ENCODE peak calls at places on chromosomes 7 and 10, in six cellular contexts. U is cardiac muscle cell, D is nephron progenitor cell, T is heart left ventricle, G is HFFc6, Z is HCT116. I is an unnamed sample.

GRCh38 chr10:86362129-86362527 is 4.5 kb downstream of the GRID1 start:
- DNase-seq in U (no peak), D (no peak), T (no peak), G (no peak), Z (no peak), I (no peak)

GRCh38 chr7:41702635-41703371 is at the start of gene INHBA:
- DNase-seq in U (no peak), D (no peak), T (no peak), G (peak; percentile 70), Z (no peak), I (no peak)

GRCh38 chr7:99752354-99752753 is 17.4 kb upstream of the CYP3A7 start:
- DNase-seq in U (no peak), D (no peak), T (no peak), G (no peak), Z (no peak), I (no peak)

GRCh38 chr7:140242057-140243031 is 65.6 kb upstream of the KDM7A start:
- DNase-seq in U (no peak), D (no peak), T (peak; percentile 50), G (no peak), Z (no peak), I (no peak)

GRCh38 chr10:6795571-6795970 is 215.5 kb upstream of the PRKCQ start:
- DNase-seq in U (no peak), D (no peak), T (no peak), G (no peak), Z (no peak), I (no peak)

GRCh38 chr7:130903358-130903974 is 169.5 kb upstream of the KLF14 start:
- DNase-seq in U (no peak), D (no peak), T (no peak), G (peak; percentile 95), Z (no peak), I (no peak)

GRCh38 chr10:29210469-29210868 is 78.4 kb upstream of the LYZL1 start:
- DNase-seq in U (no peak), D (no peak), T (no peak), G (no peak), Z (no peak), I (no peak)

GRCh38 chr7:155848691-155849690 is 36.7 kb upstream of the SHH start:
- DNase-seq in U (no peak), D (no peak), T (no peak), G (no peak), Z (no peak), I (no peak)

GRCh38 chr7:19674266-19674960 is 34.4 kb downstream of the POLR1F start:
- DNase-seq in U (no peak), D (no peak), T (no peak), G (no peak), Z (no peak), I (no peak)

GRCh38 chr10:22426653-22427052 is 81.4 kb downstream of the SPAG6 start:
- DNase-seq in U (no peak), D (no peak), T (no peak), G (no peak), Z (no peak), I (no peak)

GRCh38 chr7:1302936-1303335 is 70.3 kb downstream of the UNCX start:
- DNase-seq in U (no peak), D (no peak), T (peak; percentile 11), G (no peak), Z (no peak), I (no peak)

GRCh38 chr10:110398419-110399162 is 93.9 kb upstream of the SMNDC1 start:
- DNase-seq in U (no peak), D (peak; percentile 49), T (no peak), G (peak; percentile 97), Z (peak; percentile 99), I (no peak)

GRCh38 chr10:91856637-91857036 is 52.6 kb downstream of the FGFBP3 start:
- DNase-seq in U (peak; percentile 55), D (no peak), T (no peak), G (no peak), Z (peak; percentile 3), I (no peak)

GRCh38 chr7:101243786-101244384 is 996 bp downstream of the FIS1 start:
- DNase-seq in U (no peak), D (no peak), T (no peak), G (no peak), Z (no peak), I (no peak)

GRCh38 chr7:70569335-70569819 is 562.6 kb upstream of the GALNT17 start:
- DNase-seq in U (peak; percentile 50), D (no peak), T (no peak), G (no peak), Z (no peak), I (no peak)

DNA sequence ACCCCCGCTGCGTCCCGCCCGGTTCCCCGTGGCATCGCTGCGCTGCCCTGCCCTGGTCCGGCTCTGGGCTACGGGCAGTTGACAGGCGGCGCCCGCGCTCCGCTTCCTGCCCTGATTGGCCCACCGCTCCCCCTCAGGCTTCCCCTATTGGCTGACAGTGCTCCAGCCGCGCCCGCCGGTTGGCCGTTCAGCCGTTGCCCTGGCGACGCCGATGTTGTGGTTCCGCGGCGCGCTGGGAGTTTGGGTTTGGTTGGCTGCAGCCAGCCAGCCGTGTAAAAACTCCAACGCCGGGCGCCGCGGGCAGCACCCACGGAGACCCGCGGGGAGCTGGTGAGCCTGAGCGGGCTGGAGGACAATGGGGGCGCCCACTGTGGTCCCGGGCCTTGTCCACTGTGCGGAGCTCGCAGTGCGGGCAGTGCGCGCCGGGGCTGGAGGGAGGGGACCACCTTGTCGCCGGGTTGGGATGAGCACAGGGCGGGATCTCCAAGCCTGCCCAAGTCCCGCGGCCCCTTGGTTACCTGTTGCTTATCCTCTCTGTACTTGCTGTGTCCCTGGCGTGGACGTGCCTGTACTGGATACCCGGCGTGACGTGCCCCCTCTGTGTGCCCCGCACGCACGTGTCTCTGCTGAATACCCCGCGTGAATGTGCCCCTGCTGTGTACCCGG is at the start of gene C7orf57:
- DNase-seq in U (peak; percentile 94), D (peak; percentile 95), T (peak; percentile 94), G (peak; percentile 86), Z (peak; percentile 26), I (peak; percentile 90)
- TF ChIP-seq CTCF in U (no peak), D (no peak), T (peak; percentile 44), G (peak; percentile 24), Z (no peak), I (no peak)

DNA sequence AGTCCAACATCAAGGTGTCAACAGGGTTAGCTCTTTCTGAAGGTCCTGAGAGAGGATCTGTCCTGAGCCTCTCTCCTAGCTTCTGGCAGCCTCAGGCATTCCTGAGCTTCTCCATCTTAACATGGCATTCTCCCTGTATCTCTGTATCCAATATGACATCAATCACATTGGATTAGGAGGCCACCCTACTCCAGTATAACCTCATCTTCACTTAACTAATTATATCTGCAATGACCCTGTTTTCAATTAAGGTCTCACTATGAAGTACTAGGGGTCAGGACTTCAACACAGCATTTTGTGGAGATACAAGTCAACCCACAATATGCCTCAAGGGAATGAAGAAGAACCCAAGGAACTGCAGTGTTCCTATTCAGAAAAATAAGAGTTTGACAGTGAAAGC is 133.8 kb downstream of the RELN start:
- DNase-seq in U (no peak), D (no peak), T (no peak), G (no peak), Z (no peak), I (no peak)
- TF ChIP-seq CTCF in U (no peak), D (no peak), T (no peak), G (no peak), Z (no peak), I (no peak)

DNA sequence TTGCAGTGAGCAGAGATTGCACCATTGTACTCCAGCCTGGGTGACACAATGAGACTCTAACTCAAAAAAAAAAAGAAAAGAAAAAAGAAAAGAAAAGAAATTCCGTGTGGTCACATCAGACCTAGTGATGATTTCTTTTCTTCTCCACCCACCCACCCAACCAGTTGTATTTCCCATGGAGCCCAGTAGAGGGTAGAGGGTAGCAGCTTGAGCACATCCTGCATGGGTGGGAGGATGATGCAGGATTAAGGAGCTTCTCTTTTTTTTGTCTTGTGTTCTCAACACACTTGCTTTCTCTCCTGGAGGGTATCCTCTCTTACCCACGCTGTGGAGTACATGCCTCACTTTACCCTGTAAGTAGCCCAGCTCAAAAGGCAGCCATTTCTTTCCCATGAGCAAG is 118.6 kb upstream of the CARD11 start:
- DNase-seq in U (no peak), D (no peak), T (no peak), G (no peak), Z (no peak), I (no peak)
- TF ChIP-seq CTCF in U (peak; percentile 37), D (no peak), T (no peak), G (no peak), Z (no peak), I (no peak)

GRCh38 chr10:75593690-75594556 is 162.5 kb downstream of the LRMDA start:
- DNase-seq in U (no peak), D (peak; percentile 43), T (no peak), G (no peak), Z (no peak), I (no peak)
- TF ChIP-seq CTCF in U (no peak), D (peak; percentile 62), T (no peak), G (no peak), Z (peak; percentile 6), I (peak; percentile 58)

GRCh38 chr10:96789571-96790108 is 42.5 kb upstream of the LCOR start:
- DNase-seq in U (no peak), D (no peak), T (peak; percentile 61), G (no peak), Z (no peak), I (no peak)
- TF ChIP-seq CTCF in U (no peak), D (no peak), T (peak; percentile 61), G (no peak), Z (no peak), I (no peak)

DNA sequence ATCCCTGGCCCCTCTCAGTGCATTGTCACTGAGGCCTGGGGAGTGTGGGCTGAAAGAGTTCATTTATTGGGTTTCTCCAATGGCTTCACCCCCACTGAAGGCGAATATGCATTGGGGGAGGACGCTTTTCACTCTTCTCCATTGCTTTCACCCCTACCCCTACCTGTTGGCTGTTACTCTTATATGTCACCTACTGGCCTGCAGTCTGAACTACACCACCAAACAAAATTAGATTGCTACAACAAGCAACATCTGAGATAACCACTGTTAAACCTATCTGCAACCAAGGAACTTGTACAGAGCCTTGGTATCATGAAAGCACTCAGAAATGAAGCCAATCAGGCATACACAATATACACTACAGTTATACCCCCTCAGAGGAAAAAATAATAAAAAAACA is 203.7 kb downstream of the REEP3 start:
- DNase-seq in U (no peak), D (no peak), T (no peak), G (no peak), Z (no peak), I (no peak)
- TF ChIP-seq CTCF in U (no peak), D (no peak), T (no peak), G (peak; percentile 53), Z (no peak), I (peak; percentile 44)

DNA sequence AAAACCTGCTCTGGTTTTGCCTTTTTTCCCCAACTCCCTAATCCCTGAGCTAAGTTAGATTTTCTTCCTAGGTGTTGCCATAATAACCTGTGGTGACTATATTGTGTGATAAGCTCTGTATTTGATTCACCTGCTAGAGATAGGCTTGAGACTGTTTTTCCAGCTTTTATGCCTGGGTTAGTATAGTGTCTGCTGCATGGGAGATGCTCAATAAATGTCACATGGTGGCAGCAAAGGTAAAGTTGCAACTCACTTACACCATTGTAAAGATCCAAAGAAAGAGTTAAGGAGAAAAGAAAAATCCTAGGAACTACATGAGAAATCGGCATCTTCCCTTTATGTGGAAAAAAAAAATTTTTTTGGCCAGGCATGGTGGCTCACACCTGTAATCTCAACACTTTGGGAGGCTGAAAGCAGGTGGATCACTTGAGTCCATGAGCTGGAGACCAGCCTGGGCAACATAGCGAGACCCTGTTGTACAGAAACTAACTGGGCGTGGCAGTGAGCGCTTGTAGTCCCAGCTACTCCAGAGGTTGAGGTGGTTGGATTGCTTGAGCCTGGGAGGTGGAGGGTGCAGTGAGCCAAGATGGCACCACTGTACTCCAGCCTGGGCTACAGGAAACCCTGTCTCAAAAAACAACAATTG is 3.7 kb downstream of the CCNJ start:
- DNase-seq in U (no peak), D (no peak), T (no peak), G (no peak), Z (no peak), I (no peak)
- TF ChIP-seq CTCF in U (no peak), D (no peak), T (no peak), G (no peak), Z (peak; percentile 33), I (no peak)